ENCODE peak calls at places on chromosomes 13 and 19, in six cellular contexts. I is stimulated activated CD8-positive, alpha-beta memory T cell treated with anti-CD3 and anti-CD28 coated beads, Interleukin-12 subunit alpha, Interleukin-12 subunit beta, amount 100 ng/mL, for 1 hour; W is RPMI7951; G is GM06990; H is CD4-positive, CD25-positive, alpha-beta regulatory T cell; X is stimulated activated CD4-positive, alpha-beta T cell treated with anti-CD3 and anti-CD28 coated beads, Interleukin-4, amount 100 ng/mL, for 1 hour. S is an unnamed sample.

GRCh38 chr19:16078759-16079707 is 2.7 kb downstream of the TPM4 start:
- DNase-seq in I (peak), W (peak), G (peak), H (peak), X (peak), S (peak)

GRCh38 chr19:38707512-38708114 is 36.7 kb downstream of the CAPN12 start:
- DNase-seq in I (no peak), W (peak), G (no peak), H (no peak), X (no peak), S (peak)

GRCh38 chr13:109773276-109773675 is 13.1 kb downstream of the IRS2 start:
- DNase-seq in I (no peak), W (no peak), G (no peak), H (no peak), X (no peak), S (no peak)

GRCh38 chr13:52600666-52601065 is 41.6 kb upstream of the HNRNPA1L2 start:
- DNase-seq in I (no peak), W (no peak), G (no peak), H (no peak), X (no peak), S (no peak)

GRCh38 chr19:47032171-47032811 is 12.7 kb downstream of the NPAS1 start:
- DNase-seq in I (peak), W (no peak), G (peak), H (peak), X (peak), S (no peak)

GRCh38 chr19:5719961-5720790 is at the start of the genes CATSPERD and LONP1:
- DNase-seq in I (peak), W (peak), G (peak), H (peak), X (peak), S (peak)

GRCh38 chr13:49690133-49690989 is 925 bp downstream of the EBPL start:
- DNase-seq in I (no peak), W (peak), G (no peak), H (no peak), X (no peak), S (peak)

GRCh38 chr13:93173656-93174055 is 53.0 kb upstream of the GPC6 start:
- DNase-seq in I (no peak), W (no peak), G (no peak), H (no peak), X (no peak), S (no peak)

GRCh38 chr13:19764237-19764636 is 18.5 kb downstream of the PSPC1 start:
- DNase-seq in I (no peak), W (no peak), G (no peak), H (no peak), X (no peak), S (no peak)

GRCh38 chr13:94139393-94139995 is 340.0 kb downstream of the DCT start:
- DNase-seq in I (no peak), W (no peak), G (no peak), H (no peak), X (no peak), S (no peak)

GRCh38 chr13:97017322-97017721 is 23.0 kb upstream of the OXGR1 start:
- DNase-seq in I (no peak), W (no peak), G (no peak), H (no peak), X (no peak), S (no peak)

GRCh38 chr13:109933476-109933875 is 147.1 kb upstream of the IRS2 start:
- DNase-seq in I (no peak), W (no peak), G (no peak), H (no peak), X (no peak), S (no peak)

GRCh38 chr19:8576273-8576993 is 809 bp downstream of the MYO1F start:
- DNase-seq in I (no peak), W (no peak), G (no peak), H (no peak), X (peak), S (no peak)

GRCh38 chr13:21670006-21670882 is 629 bp upstream of the FGF9 start:
- DNase-seq in I (no peak), W (peak), G (peak), H (peak), X (peak), S (no peak)

GRCh38 chr19:16342002-16342715 is 17.5 kb downstream of the KLF2 start:
- DNase-seq in I (no peak), W (peak), G (peak), H (peak), X (peak), S (no peak)

GRCh38 chr19:9857920-9858746 is 23.0 kb downstream of the PIN1 start:
- DNase-seq in I (no peak), W (no peak), G (no peak), H (peak), X (no peak), S (no peak)

GRCh38 chr19:4338441-4339350 is at the start of gene STAP2:
- DNase-seq in I (no peak), W (peak), G (no peak), H (no peak), X (peak), S (no peak)

GRCh38 chr19:3098515-3099346 is 4.6 kb downstream of the GNA11 start:
- DNase-seq in I (no peak), W (peak), G (peak), H (peak), X (no peak), S (no peak)